ENCODE peak calls at places on chromosomes 6 and 20, in ten cellular contexts. U is activated B cell treated with CpG ODN at 0.5 μM for 24 hours, A is nephron progenitor cell, O is MCF 10A, F is choroid plexus epithelial cell, E is hepatocyte, J is brain microvascular endothelial cell, R is GM12865, Z is fibroblast of mammary gland, B is heart right ventricle. W is an unnamed sample.

GRCh38 chr6:21992178-21992967 is 304.5 kb downstream of the PRL start:
- DNase-seq in B (no peak), E (peak; percentile 61), O (peak; percentile 16), A (no peak), Z (peak; percentile 53), F (peak; percentile 78), U (no peak), R (peak; percentile 46), J (peak; percentile 71), W (peak; percentile 47)

GRCh38 chr6:116557863-116558262 is 4.3 kb downstream of the CALHM4 start:
- DNase-seq in J (peak; percentile 96), B (no peak), Z (peak; percentile 97), U (no peak), O (peak; percentile 89), F (peak; percentile 98), R (no peak), E (peak; percentile 63), A (no peak), W (peak; percentile 92)

GRCh38 chr6:98532004-98532403 is 302.4 kb upstream of the POU3F2 start:
- DNase-seq in F (no peak), R (no peak), O (no peak), U (no peak), E (no peak), Z (no peak), B (no peak), A (no peak), J (no peak), W (no peak)

GRCh38 chr6:131255911-131256310 is 120.6 kb downstream of the AKAP7 start:
- DNase-seq in J (peak; percentile 2), A (no peak), B (no peak), O (peak; percentile 61), Z (no peak), R (no peak), F (peak; percentile 74), U (no peak), E (no peak), W (no peak)

GRCh38 chr6:11350294-11350693 is 117.8 kb upstream of the NEDD9 start:
- DNase-seq in Z (peak; percentile 47), O (peak; percentile 65), U (no peak), B (no peak), J (no peak), R (no peak), A (no peak), F (peak; percentile 54), E (no peak), W (peak; percentile 41)

GRCh38 chr6:160393966-160394653 is 45.9 kb downstream of the SLC22A3 start:
- DNase-seq in F (peak; percentile 47), E (peak; percentile 86), B (no peak), U (no peak), R (no peak), O (no peak), A (no peak), J (no peak), Z (no peak), W (no peak)

GRCh38 chr20:4449977-4450715 is 271.6 kb upstream of the PRND start:
- DNase-seq in A (no peak), O (peak; percentile 48), R (no peak), F (peak; percentile 93), Z (peak; percentile 30), E (peak; percentile 46), U (no peak), B (no peak), J (peak; percentile 65), W (no peak)

GRCh38 chr6:34172961-34173775 is 27.3 kb upstream of the GRM4 start:
- DNase-seq in B (no peak), O (no peak), E (no peak), F (no peak), J (no peak), Z (no peak), U (no peak), A (no peak), R (no peak), W (no peak)

GRCh38 chr6:52410979-52411378 is 9.2 kb upstream of the EFHC1 start:
- DNase-seq in E (no peak), O (no peak), R (no peak), B (no peak), Z (no peak), J (peak; percentile 16), U (no peak), F (no peak), A (no peak), W (no peak)

GRCh38 chr6:52403627-52404026 is 16.5 kb upstream of the EFHC1 start:
- DNase-seq in F (no peak), Z (no peak), B (peak; percentile 38), O (peak; percentile 21), A (no peak), J (no peak), R (no peak), E (no peak), U (no peak), W (no peak)

GRCh38 chr6:52409499-52409898 is 10.6 kb upstream of the EFHC1 start:
- DNase-seq in F (peak; percentile 25), R (no peak), U (no peak), E (no peak), J (no peak), A (no peak), B (no peak), O (no peak), Z (peak; percentile 72), W (no peak)

GRCh38 chr6:52405243-52405642 is 14.9 kb upstream of the EFHC1 start:
- DNase-seq in Z (no peak), B (no peak), A (no peak), F (no peak), R (no peak), O (no peak), E (no peak), J (no peak), U (no peak), W (no peak)

DNA sequence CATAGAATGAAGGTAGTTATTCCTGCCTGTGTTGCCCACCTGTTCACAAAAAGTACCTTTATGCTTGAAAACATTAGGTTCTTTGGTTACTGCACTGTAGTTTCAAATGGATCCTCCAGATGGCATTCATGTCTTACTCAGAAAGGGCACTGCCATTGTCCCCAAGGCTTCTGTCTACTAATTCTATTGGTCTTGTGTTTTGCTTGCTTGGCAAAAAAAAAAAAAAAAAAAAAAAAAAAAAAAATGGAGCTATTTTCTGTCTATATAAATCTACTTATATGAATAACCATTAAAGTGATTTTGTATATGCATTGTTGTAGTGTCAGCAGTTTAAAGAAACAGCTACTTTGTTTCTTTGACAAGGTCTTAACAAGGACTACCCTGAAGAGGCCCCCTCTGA is 12.7 kb upstream of the EFHC1 start:
- DNase-seq in A (peak; percentile 11), F (peak; percentile 70), O (peak; percentile 60), J (peak; percentile 44), Z (peak; percentile 63), U (no peak), B (no peak), E (peak; percentile 49), R (peak; percentile 69), W (no peak)
- TF ChIP-seq CTCF in A (peak; percentile 60), F (peak; percentile 60), O (peak; percentile 51), J (peak; percentile 60), Z (peak; percentile 58), U (no peak), B (peak; percentile 46), E (peak; percentile 48), R (peak; percentile 51), W (peak; percentile 63)

DNA sequence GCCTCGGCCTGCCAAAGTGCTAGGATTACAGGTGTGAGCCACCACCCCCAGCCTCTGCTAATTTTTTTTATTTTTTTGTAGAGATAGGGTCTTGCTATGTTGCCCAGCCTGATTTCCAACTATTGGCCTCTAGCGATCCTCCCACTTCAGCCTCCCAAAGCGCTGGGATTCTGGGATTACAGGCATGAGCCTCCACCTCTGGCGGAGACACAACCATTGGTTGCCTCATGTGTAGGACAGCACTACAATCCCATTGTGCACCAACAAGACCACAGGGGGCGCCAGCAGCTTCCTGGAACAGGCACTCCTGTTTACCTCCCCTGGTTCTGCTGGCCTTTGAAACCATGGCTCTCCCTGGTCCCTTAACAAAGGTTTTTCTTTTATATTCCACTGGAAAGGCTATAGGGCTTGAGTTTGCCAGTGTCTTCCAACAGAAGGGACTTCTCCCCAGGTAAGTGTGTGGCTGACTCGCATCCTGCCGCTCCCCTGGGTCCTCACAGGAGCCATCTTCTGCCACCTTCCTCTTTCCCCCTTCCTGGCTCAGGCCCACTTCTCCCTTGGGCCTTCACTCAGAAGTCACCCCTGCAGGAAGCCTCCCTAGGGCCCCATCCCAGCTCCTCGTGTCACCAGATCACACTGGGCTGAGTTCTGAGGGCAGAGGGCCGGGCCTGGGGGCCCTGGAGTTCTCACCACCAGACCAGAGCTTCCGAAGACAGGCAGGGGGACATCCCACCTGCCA is 39.2 kb upstream of the TLDC2 start:
- DNase-seq in R (peak; percentile 91), F (peak; percentile 76), E (peak; percentile 71), O (peak; percentile 69), B (peak; percentile 57), A (peak; percentile 61), U (no peak), Z (peak; percentile 71), J (peak; percentile 67), W (no peak)
- TF ChIP-seq CTCF in R (peak; percentile 85), F (peak; percentile 68), E (peak; percentile 38), O (peak; percentile 27), B (no peak), A (peak; percentile 27), U (no peak), Z (peak; percentile 58), J (peak; percentile 74), W (peak; percentile 45)

DNA sequence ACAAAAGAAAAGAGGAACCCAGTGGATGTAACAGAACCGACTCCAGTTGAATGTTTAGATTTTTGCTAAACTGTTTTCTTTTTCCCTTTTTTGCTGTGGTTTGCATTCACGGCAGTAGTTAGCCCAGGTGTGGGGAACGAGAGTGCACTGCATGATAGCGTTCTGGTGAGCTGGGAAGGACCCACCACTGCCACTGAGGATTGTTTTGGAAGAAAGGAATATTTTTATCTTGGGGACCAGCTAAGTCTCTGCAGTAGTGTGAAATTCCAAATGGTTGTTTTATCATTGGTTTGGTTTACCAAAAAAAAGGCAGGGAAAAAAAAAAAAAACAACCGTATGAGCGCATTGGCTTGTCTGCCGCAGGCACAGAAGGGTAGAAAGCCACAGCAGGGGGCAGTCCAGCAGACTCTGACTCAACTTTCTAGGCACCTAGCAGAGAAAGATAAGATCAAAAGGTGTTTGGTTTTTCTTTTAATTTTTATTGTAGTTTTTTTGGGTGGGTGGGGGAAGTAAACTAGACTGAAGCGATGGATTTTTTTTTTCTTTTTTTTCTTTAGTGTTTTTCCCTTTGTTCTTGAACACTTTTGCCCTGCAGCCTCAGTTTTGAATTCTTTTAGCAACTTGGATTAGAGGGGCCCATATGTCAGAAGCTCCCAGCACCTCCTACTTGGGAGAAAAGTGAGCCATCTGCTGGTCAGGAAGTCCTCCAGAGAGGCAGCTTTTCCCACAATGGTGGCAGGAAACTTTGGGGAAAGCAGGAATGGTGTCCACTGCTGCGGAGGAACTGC is 13.5 kb upstream of the RAB5IF start:
- DNase-seq in E (peak; percentile 57), A (no peak), U (no peak), R (no peak), F (peak; percentile 57), O (peak; percentile 47), Z (peak; percentile 38), J (no peak), B (no peak), W (no peak)
- TF ChIP-seq CTCF in E (peak; percentile 54), A (no peak), U (no peak), R (no peak), F (peak; percentile 53), O (peak; percentile 15), Z (peak; percentile 28), J (peak; percentile 65), B (peak; percentile 43), W (peak; percentile 75)

GRCh38 chr20:64074963-64075362 is 4.4 kb downstream of the RGS19 start:
- DNase-seq in B (no peak), U (no peak), A (no peak), E (no peak), Z (no peak), J (no peak), O (no peak), F (no peak), R (no peak), W (no peak)

GRCh38 chr20:64074184-64074789 is 5.0 kb downstream of the RGS19 start:
- DNase-seq in J (no peak), O (no peak), B (no peak), F (no peak), U (no peak), Z (no peak), R (no peak), E (no peak), A (no peak), W (no peak)

GRCh38 chr20:64075556-64075955 is 3.8 kb downstream of the RGS19 start:
- DNase-seq in J (no peak), O (no peak), U (no peak), Z (no peak), B (no peak), E (no peak), F (no peak), A (no peak), R (no peak), W (no peak)

GRCh38 chr20:64072664-64073063 is 6.7 kb downstream of the RGS19 start:
- DNase-seq in A (no peak), R (no peak), E (no peak), B (no peak), Z (no peak), U (no peak), F (no peak), O (no peak), J (no peak), W (no peak)

DNA sequence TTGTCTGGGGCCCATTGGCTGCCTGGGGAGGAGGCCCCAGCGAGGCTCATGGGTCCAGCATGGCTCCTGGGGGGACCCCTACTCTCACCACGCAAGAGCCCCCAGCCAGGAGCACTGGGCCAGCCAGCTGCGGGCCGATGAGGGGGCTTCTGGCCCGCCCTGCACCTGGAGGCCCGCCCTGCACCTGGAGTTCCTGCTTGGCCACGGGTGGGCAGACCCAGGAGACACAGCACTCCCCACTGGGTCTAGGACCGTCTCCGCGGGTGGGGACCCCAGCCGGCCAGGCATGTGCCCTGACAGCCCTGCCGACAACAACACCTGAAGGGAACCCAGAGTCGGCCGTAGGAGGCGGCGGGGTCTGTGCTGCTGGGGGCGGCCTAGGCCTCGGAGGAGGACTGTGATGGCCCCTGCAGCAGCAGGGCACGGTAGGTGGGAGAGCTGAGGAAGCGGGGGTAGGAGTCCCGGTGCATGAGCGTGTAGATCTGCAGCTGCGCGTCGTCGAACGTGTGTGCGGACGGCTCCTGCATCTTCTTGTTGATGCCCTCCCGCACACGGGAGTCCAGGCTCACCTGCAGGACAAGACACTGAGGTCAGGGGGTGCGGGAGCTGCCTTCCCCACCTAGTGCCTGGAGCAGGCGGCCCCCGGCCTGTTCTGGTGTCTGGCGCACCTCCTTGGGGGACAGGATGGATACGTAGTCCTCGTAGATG is 5.7 kb downstream of the RGS19 start:
- DNase-seq in O (no peak), J (no peak), F (no peak), Z (no peak), U (no peak), E (no peak), A (no peak), R (no peak), B (no peak), W (no peak)
- TF ChIP-seq CTCF in O (no peak), J (no peak), F (no peak), Z (no peak), U (no peak), E (no peak), A (no peak), R (no peak), B (no peak), W (no peak)

W was measured in AG09309.